ENCODE peak calls at places on chromosome 18, in nine cellular contexts. S is sigmoid colon, X is K562, C is transverse colon, P is stomach, G is GM12878, K is HCT116, T is endothelial cell of umbilical vein, O is prostate gland. N is an unnamed sample. For H3K4me1, the result is how much of the 10 kb centered on the place peaks cover.

GRCh38 chr18:59918320-59918755 is 18.5 kb downstream of the PMAIP1 start:
- DNase-seq in K (peak), X (peak), O (no peak), G (peak), T (no peak), S (peak), C (peak), P (peak), N (no peak)

GRCh38 chr18:59249186-59249774 is 24.0 kb downstream of the RAX start:
- DNase-seq in P (no peak), G (no peak), K (peak), S (no peak), O (peak), X (peak), T (peak), C (peak), N (peak)

GRCh38 chr18:50757358-50757757 is 62.5 kb downstream of the MRO start:
- DNase-seq in O (no peak), K (no peak), T (no peak), S (peak), G (no peak), C (peak), X (no peak), P (no peak), N (no peak)

GRCh38 chr18:62721837-62722795 is 6.8 kb downstream of the PHLPP1 start:
- DNase-seq in X (no peak), P (no peak), C (no peak), O (no peak), G (no peak), T (no peak), S (no peak), K (no peak), N (no peak)

GRCh38 chr18:32915526-32915925 is 142.7 kb upstream of the KLHL14 start:
- DNase-seq in P (no peak), G (no peak), X (no peak), T (no peak), S (no peak), O (no peak), K (no peak), C (no peak), N (no peak)

GRCh38 chr18:50700245-50701165 is 119.3 kb downstream of the MRO start:
- DNase-seq in P (no peak), T (no peak), X (no peak), O (no peak), S (peak), C (no peak), G (no peak), K (no peak), N (peak)

GRCh38 chr18:6811816-6812215 is 82.3 kb downstream of the ARHGAP28 start:
- DNase-seq in S (no peak), G (no peak), P (no peak), C (no peak), X (no peak), O (no peak), T (peak), K (no peak), N (no peak)

GRCh38 chr18:11160303-11160702 is 10.9 kb upstream of the PIEZO2 start:
- DNase-seq in G (no peak), X (no peak), C (no peak), T (no peak), P (no peak), K (no peak), O (no peak), S (no peak), N (no peak)

GRCh38 chr18:29164993-29165599 is 988.2 kb upstream of the CDH2 start:
- DNase-seq in T (peak), O (no peak), G (no peak), K (peak), X (no peak), C (no peak), P (no peak), S (no peak), N (no peak)

GRCh38 chr18:79679552-79680099 is at the start of gene CTDP1:
- DNase-seq in T (peak), O (peak), S (peak), K (peak), C (peak), G (no peak), X (peak), P (peak), N (peak)

GRCh38 chr18:80147037-80147417 is 38.0 kb downstream of the ADNP2 start:
- DNase-seq in C (no peak), K (no peak), S (no peak), X (no peak), P (no peak), T (peak), O (no peak), G (no peak), N (no peak)

GRCh38 chr18:36638224-36638623 is 190.6 kb downstream of the TPGS2 start:
- DNase-seq in C (no peak), O (no peak), G (peak), P (no peak), T (no peak), S (no peak), X (no peak), K (no peak), N (no peak)

GRCh38 chr18:80133124-80133523 is 24.1 kb downstream of the ADNP2 start:
- DNase-seq in O (no peak), S (no peak), C (no peak), K (no peak), G (no peak), X (no peak), T (no peak), P (no peak), N (no peak)

GRCh38 chr18:61528961-61529360 is 195.7 kb downstream of the CDH20 start:
- DNase-seq in T (no peak), S (no peak), C (no peak), P (no peak), G (no peak), X (no peak), O (no peak), K (no peak), N (no peak)

GRCh38 chr18:74255022-74255658 is 36.6 kb downstream of the CYB5A start:
- DNase-seq in K (no peak), T (peak), C (peak), O (peak), P (peak), S (peak), X (no peak), G (no peak), N (no peak)

GRCh38 chr18:11984091-11984490 is 2.8 kb downstream of the IMPA2 start:
- DNase-seq in K (no peak), G (no peak), O (no peak), P (no peak), X (no peak), C (no peak), S (peak), T (no peak), N (no peak)

GRCh38 chr18:26531600-26532150 is 16.7 kb downstream of the KCTD1 start:
- DNase-seq in P (no peak), S (no peak), T (no peak), X (no peak), C (no peak), O (no peak), K (no peak), G (no peak), N (peak)

GRCh38 chr18:159037-159652 is 788 bp downstream of the USP14 start:
- DNase-seq in C (no peak), P (no peak), O (no peak), X (peak), T (peak), S (no peak), K (no peak), G (no peak), N (peak)

GRCh38 chr18:1017227-1017626 is 112.6 kb downstream of the ADCYAP1 start:
- DNase-seq in O (no peak), K (no peak), T (no peak), G (no peak), C (no peak), P (no peak), X (no peak), S (no peak), N (no peak)

GRCh38 chr18:7844418-7844817 is 277.3 kb downstream of the PTPRM start:
- DNase-seq in G (no peak), K (no peak), X (no peak), P (no peak), O (no peak), C (no peak), S (no peak), T (no peak), N (no peak)

GRCh38 chr18:43671431-43671830 is 394.1 kb upstream of the SYT4 start:
- DNase-seq in P (no peak), C (no peak), X (no peak), T (no peak), O (no peak), G (no peak), S (no peak), K (no peak), N (no peak)

GRCh38 chr18:59060540-59060939 is 79.1 kb upstream of the SEC11C start:
- DNase-seq in T (no peak), S (no peak), G (no peak), P (no peak), X (no peak), C (no peak), K (no peak), O (no peak), N (no peak)

GRCh38 chr18:29841631-29842030 is 1200.9 kb downstream of the DSC3 start:
- DNase-seq in O (no peak), K (no peak), G (no peak), C (no peak), T (no peak), X (no peak), S (no peak), P (no peak), N (no peak)

GRCh38 chr18:67385455-67385854 is 131.1 kb downstream of the DSEL start:
- DNase-seq in S (no peak), G (no peak), C (no peak), K (no peak), O (no peak), T (peak), X (no peak), P (no peak), N (no peak)

GRCh38 chr18:79746730-79747129 is 51.0 kb upstream of the KCNG2 start:
- DNase-seq in G (no peak), X (no peak), T (no peak), K (no peak), C (no peak), S (peak), P (no peak), O (no peak), N (no peak)

GRCh38 chr18:62844850-62845643 is 129.7 kb downstream of the PHLPP1 start:
- DNase-seq in X (no peak), T (no peak), G (no peak), K (no peak), S (no peak), P (no peak), C (no peak), O (no peak), N (no peak)

GRCh38 chr18:79924814-79925655 is 26.4 kb downstream of the SLC66A2 start:
- DNase-seq in S (peak), T (no peak), O (no peak), G (no peak), P (peak), X (no peak), K (no peak), C (peak), N (no peak)

GRCh38 chr18:858016-858415 is 46.0 kb upstream of the YES1 start:
- DNase-seq in X (no peak), C (no peak), O (no peak), G (no peak), K (no peak), P (no peak), S (no peak), T (no peak), N (no peak)

GRCh38 chr18:10353791-10354190 is 100.6 kb upstream of the APCDD1 start:
- DNase-seq in P (no peak), O (no peak), X (no peak), K (no peak), G (no peak), C (no peak), T (peak), S (no peak), N (no peak)

GRCh38 chr18:60469396-60469795 is 96.8 kb upstream of the MC4R start:
- DNase-seq in P (no peak), X (no peak), G (no peak), O (no peak), S (no peak), C (no peak), K (no peak), T (no peak), N (no peak)

GRCh38 chr18:57329856-57330255 is 22.5 kb upstream of the ST8SIA3 start:
- DNase-seq in T (no peak), C (no peak), G (no peak), P (no peak), S (no peak), X (no peak), K (no peak), O (no peak), N (no peak)

GRCh38 chr18:58025205-58025604 is 18.8 kb upstream of the NEDD4L start:
- DNase-seq in G (no peak), K (no peak), X (no peak), T (no peak), O (no peak), S (no peak), P (no peak), C (no peak), N (no peak)

GRCh38 chr18:21955757-21956652 is 213.4 kb upstream of the GATA6 start:
- DNase-seq in S (peak), P (peak), O (peak), X (peak), T (peak), G (peak), C (peak), K (peak), N (peak)

GRCh38 chr18:34729264-34729663 is 19.2 kb downstream of the DTNA start:
- DNase-seq in T (peak), P (no peak), C (peak), K (peak), O (no peak), X (no peak), G (no peak), S (no peak), N (peak)

GRCh38 chr18:54612237-54612636 is 21.2 kb downstream of the DYNAP start:
- DNase-seq in S (no peak), X (no peak), C (no peak), T (no peak), O (peak), K (no peak), G (no peak), P (no peak), N (no peak)

GRCh38 chr18:35602193-35602820 is 20.8 kb downstream of the GALNT1 start:
- DNase-seq in P (no peak), K (no peak), T (no peak), X (no peak), C (no peak), S (no peak), G (no peak), O (no peak), N (no peak)

GRCh38 chr18:67081866-67082265 is 434.7 kb downstream of the DSEL start:
- DNase-seq in C (no peak), P (no peak), G (no peak), O (no peak), X (no peak), S (no peak), T (no peak), K (no peak), N (peak)

GRCh38 chr18:13246121-13246520 is 27.6 kb downstream of the LDLRAD4 start:
- DNase-seq in S (no peak), T (no peak), P (no peak), C (no peak), K (no peak), O (no peak), X (no peak), G (no peak), N (no peak)
- H3K27ac ChIP-seq in S (no peak), T (no peak), P (no peak), C (no peak), K (no peak), O (no peak), X (no peak), G (no peak), N (no peak)

GRCh38 chr18:8911408-8912340 is 190.8 kb upstream of the NDUFV2 start:
- DNase-seq in C (no peak), K (no peak), T (no peak), X (no peak), P (no peak), O (no peak), S (no peak), G (no peak), N (no peak)
- H3K4me1 ChIP-seq in C (under half), K (under half), T (under half), X (under half), P (under half), O (under half), S (under half), G (under half), N (under half)

DNA sequence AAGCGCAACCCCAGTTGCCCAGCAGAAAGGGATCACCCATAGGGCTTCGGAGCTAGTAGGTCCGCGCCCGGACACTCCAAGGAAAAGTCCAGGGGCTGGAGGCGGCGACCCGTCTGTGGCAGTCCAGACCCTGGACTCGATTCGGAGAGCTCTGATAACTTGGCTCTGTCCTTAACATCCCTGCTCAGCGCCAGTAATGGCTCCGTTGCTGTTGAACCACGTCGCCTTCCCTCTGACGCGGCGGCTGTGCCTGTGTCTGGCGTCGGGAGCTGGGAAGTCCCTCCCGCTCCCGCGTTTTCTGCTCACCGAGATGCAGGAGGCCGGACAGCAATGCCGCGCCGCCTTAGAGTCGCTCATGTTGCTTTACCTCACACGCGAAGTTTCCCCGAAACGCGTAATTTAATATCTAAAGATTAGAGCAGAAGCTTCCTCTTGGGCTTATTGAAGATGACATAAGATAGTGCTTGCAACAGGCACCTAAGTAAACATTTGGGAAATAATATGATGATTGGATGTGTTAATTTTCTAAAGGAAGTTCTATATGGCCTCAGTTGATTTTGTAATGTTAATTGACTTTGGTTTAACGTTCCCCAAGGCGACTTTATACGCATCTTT is 1.3 kb upstream of the ZBTB14 start:
- DNase-seq in S (peak), T (peak), C (peak), P (peak), X (peak), G (no peak), K (peak), O (peak), N (peak)
- TF ChIP-seq POLR2AphosphoS5 in S (peak), T (no peak), C (peak), P (peak), X (peak), G (peak), K (no peak), O (no peak), N (peak)

DNA sequence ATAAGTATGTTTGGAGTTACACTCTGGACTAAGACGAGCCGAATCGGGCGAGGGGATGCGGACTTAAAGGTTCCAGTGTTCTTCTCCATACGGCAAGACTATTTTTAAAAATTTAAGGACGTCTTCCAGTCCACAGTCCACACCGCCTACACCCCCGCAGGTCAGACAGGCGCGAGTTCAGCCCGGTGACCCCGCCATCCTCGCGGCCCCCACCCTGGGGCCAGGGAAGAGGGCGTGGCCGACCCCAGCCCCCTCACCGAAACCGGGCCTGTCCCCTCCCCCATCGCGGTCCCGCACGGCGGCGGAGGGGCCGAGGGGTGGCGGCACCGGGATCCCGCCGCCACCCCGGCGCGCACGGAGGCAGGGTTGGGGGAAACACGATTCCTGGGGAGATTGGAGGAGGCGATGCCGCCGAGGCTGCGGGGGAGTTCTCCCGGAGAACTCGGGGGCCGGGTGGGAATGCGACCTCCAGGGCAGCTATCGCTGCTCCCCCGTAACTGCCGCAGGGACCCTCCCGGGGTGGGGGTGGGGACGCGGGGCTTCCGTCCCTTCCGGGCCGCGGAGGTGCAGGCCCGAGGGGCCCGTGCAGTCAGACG is 24.6 kb upstream of the SMAD7 start:
- DNase-seq in S (no peak), P (no peak), T (no peak), X (no peak), K (no peak), G (no peak), O (no peak), C (no peak), N (no peak)
- H3K27ac ChIP-seq in S (peak), P (peak), T (no peak), X (peak), K (no peak), G (no peak), O (peak), C (peak), N (no peak)

DNA sequence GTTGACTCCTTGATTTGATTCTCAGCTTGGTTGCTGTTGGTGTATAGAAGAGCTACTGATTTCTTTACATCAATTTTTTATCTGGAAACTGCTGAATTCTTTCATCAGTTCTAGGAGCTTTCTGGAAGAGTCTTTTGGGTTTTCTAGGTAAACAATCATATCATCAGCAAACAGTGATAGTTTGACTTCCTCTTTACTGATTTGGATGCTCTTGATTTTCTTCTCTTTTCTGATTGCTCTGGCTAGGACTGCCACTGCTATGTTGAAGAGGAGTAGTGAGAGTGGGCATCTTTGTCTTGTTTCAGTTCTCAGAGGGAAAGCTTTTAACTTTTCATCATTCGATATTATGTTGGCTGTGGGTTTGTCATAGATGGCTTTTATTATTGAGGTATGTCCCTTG is 140.5 kb downstream of the ZNF236 start:
- DNase-seq in P (no peak), G (no peak), K (no peak), O (no peak), T (no peak), X (no peak), S (no peak), C (no peak), N (no peak)
- H3K4me1 ChIP-seq in P (under half), G (under half), K (under half), O (under half), T (under half), X (under half), S (under half), C (under half), N (under half)

GRCh38 chr18:5207471-5207870 is 10.4 kb upstream of the AKAIN1 start:
- DNase-seq in X (no peak), K (no peak), S (no peak), G (no peak), T (no peak), O (no peak), P (no peak), C (no peak), N (no peak)
- TF ChIP-seq POLR2AphosphoS5 in X (no peak), K (no peak), S (no peak), G (no peak), T (no peak), O (no peak), P (no peak), C (no peak), N (no peak)

GRCh38 chr18:70290482-70291294 is 1.8 kb downstream of the SOCS6 start:
- DNase-seq in T (no peak), P (no peak), G (no peak), C (no peak), O (no peak), K (no peak), S (no peak), X (no peak), N (no peak)
- H3K27ac ChIP-seq in T (no peak), P (peak), G (no peak), C (peak), O (no peak), K (peak), S (peak), X (peak), N (no peak)

GRCh38 chr18:3015203-3015590 is 2.3 kb upstream of the LPIN2 start:
- DNase-seq in T (peak), S (no peak), K (peak), C (no peak), G (no peak), X (peak), P (no peak), O (no peak), N (no peak)
- H3K4me1 ChIP-seq in T (half or more), S (under half), K (under half), C (under half), G (under half), X (under half), P (under half), O (under half), N (under half)

GRCh38 chr18:44763327-44763726 is 82.6 kb downstream of the SETBP1 start:
- DNase-seq in G (no peak), O (no peak), K (no peak), T (no peak), P (no peak), C (no peak), X (no peak), S (no peak), N (no peak)

GRCh38 chr18:44758821-44759624 is 78.3 kb downstream of the SETBP1 start:
- DNase-seq in X (no peak), G (peak), P (no peak), O (no peak), K (no peak), S (no peak), T (no peak), C (peak), N (no peak)

GRCh38 chr18:44764863-44765262 is 84.2 kb downstream of the SETBP1 start:
- DNase-seq in X (no peak), S (no peak), K (no peak), O (no peak), P (no peak), G (no peak), C (no peak), T (no peak), N (no peak)

GRCh38 chr18:44761812-44762211 is 81.1 kb downstream of the SETBP1 start:
- DNase-seq in C (peak), O (peak), T (no peak), X (no peak), S (no peak), K (no peak), G (no peak), P (peak), N (no peak)

GRCh38 chr18:44759925-44760342 is 79.2 kb downstream of the SETBP1 start:
- DNase-seq in G (peak), X (no peak), P (no peak), C (no peak), S (no peak), K (no peak), T (no peak), O (no peak), N (no peak)
- TF ChIP-seq POLR2AphosphoS5 in G (peak), X (no peak), P (no peak), C (no peak), S (no peak), K (no peak), T (no peak), O (no peak), N (no peak)

N was measured in GM23338.